ENCODE peak calls at places on chromosome 3, in six cellular contexts. One of them, this sample, is unnamed.
A peak's percentile ranks its signal among the peaks of the same experiment; 100 is the strongest.

GRCh38 chr3:13653631-13654279 is 104.8 kb downstream of the FBLN2 start:
- DNase-seq in NCI-H2227 treated with DMSO at 0.1 percent for 48 hours: no peak
- DNase-seq in activated CD4-positive, alpha-beta T cell treated with anti-CD3 and anti-CD28 coated beads for 1 hour: no peak
- DNase-seq in stimulated activated CD4-positive, alpha-beta T cell treated with anti-CD3 and anti-CD28 coated beads, Interleukin-2, amount 100 ng/mL, for 48 hours: no peak
- DNase-seq in posterior vena cava: no peak
- DNase-seq in anterior cingulate cortex: no peak
- DNase-seq in this sample: no peak

GRCh38 chr3:196837819-196838420 is 29.8 kb upstream of the SENP5 start:
- DNase-seq in NCI-H2227 treated with DMSO at 0.1 percent for 48 hours: no peak
- DNase-seq in activated CD4-positive, alpha-beta T cell treated with anti-CD3 and anti-CD28 coated beads for 1 hour: peak; percentile 54
- DNase-seq in stimulated activated CD4-positive, alpha-beta T cell treated with anti-CD3 and anti-CD28 coated beads, Interleukin-2, amount 100 ng/mL, for 48 hours: peak; percentile 70
- DNase-seq in posterior vena cava: no peak
- DNase-seq in anterior cingulate cortex: no peak
- DNase-seq in this sample: peak; percentile 79

GRCh38 chr3:197516517-197516889 is 39.3 kb downstream of the BDH1 start:
- DNase-seq in NCI-H2227 treated with DMSO at 0.1 percent for 48 hours: no peak
- DNase-seq in activated CD4-positive, alpha-beta T cell treated with anti-CD3 and anti-CD28 coated beads for 1 hour: no peak
- DNase-seq in stimulated activated CD4-positive, alpha-beta T cell treated with anti-CD3 and anti-CD28 coated beads, Interleukin-2, amount 100 ng/mL, for 48 hours: peak; percentile 39
- DNase-seq in posterior vena cava: no peak
- DNase-seq in anterior cingulate cortex: no peak
- DNase-seq in this sample: peak; percentile 68

GRCh38 chr3:169667710-169668080 is 4.2 kb upstream of the MECOM start:
- DNase-seq in NCI-H2227 treated with DMSO at 0.1 percent for 48 hours: no peak
- DNase-seq in activated CD4-positive, alpha-beta T cell treated with anti-CD3 and anti-CD28 coated beads for 1 hour: no peak
- DNase-seq in stimulated activated CD4-positive, alpha-beta T cell treated with anti-CD3 and anti-CD28 coated beads, Interleukin-2, amount 100 ng/mL, for 48 hours: no peak
- DNase-seq in posterior vena cava: no peak
- DNase-seq in anterior cingulate cortex: no peak
- DNase-seq in this sample: no peak

GRCh38 chr3:32176989-32177701 is 61.3 kb upstream of the CMTM8 start:
- DNase-seq in NCI-H2227 treated with DMSO at 0.1 percent for 48 hours: no peak
- DNase-seq in activated CD4-positive, alpha-beta T cell treated with anti-CD3 and anti-CD28 coated beads for 1 hour: peak; percentile 20
- DNase-seq in stimulated activated CD4-positive, alpha-beta T cell treated with anti-CD3 and anti-CD28 coated beads, Interleukin-2, amount 100 ng/mL, for 48 hours: peak; percentile 73
- DNase-seq in posterior vena cava: no peak
- DNase-seq in anterior cingulate cortex: no peak
- DNase-seq in this sample: peak; percentile 61

GRCh38 chr3:105965384-105965783 is 96.6 kb upstream of the CBLB start:
- DNase-seq in NCI-H2227 treated with DMSO at 0.1 percent for 48 hours: no peak
- DNase-seq in activated CD4-positive, alpha-beta T cell treated with anti-CD3 and anti-CD28 coated beads for 1 hour: no peak
- DNase-seq in stimulated activated CD4-positive, alpha-beta T cell treated with anti-CD3 and anti-CD28 coated beads, Interleukin-2, amount 100 ng/mL, for 48 hours: no peak
- DNase-seq in posterior vena cava: no peak
- DNase-seq in anterior cingulate cortex: no peak
- DNase-seq in this sample: no peak

GRCh38 chr3:16012086-16012485 is 162.4 kb upstream of the GALNT15 start:
- DNase-seq in NCI-H2227 treated with DMSO at 0.1 percent for 48 hours: no peak
- DNase-seq in activated CD4-positive, alpha-beta T cell treated with anti-CD3 and anti-CD28 coated beads for 1 hour: no peak
- DNase-seq in stimulated activated CD4-positive, alpha-beta T cell treated with anti-CD3 and anti-CD28 coated beads, Interleukin-2, amount 100 ng/mL, for 48 hours: no peak
- DNase-seq in posterior vena cava: no peak
- DNase-seq in anterior cingulate cortex: no peak
- DNase-seq in this sample: no peak

GRCh38 chr3:77460326-77460725 is 420.4 kb downstream of the ROBO2 start:
- DNase-seq in NCI-H2227 treated with DMSO at 0.1 percent for 48 hours: no peak
- DNase-seq in activated CD4-positive, alpha-beta T cell treated with anti-CD3 and anti-CD28 coated beads for 1 hour: no peak
- DNase-seq in stimulated activated CD4-positive, alpha-beta T cell treated with anti-CD3 and anti-CD28 coated beads, Interleukin-2, amount 100 ng/mL, for 48 hours: no peak
- DNase-seq in posterior vena cava: no peak
- DNase-seq in anterior cingulate cortex: no peak
- DNase-seq in this sample: no peak

GRCh38 chr3:46215810-46216414 is 7.8 kb upstream of the CCR1 start:
- DNase-seq in NCI-H2227 treated with DMSO at 0.1 percent for 48 hours: no peak
- DNase-seq in activated CD4-positive, alpha-beta T cell treated with anti-CD3 and anti-CD28 coated beads for 1 hour: no peak
- DNase-seq in stimulated activated CD4-positive, alpha-beta T cell treated with anti-CD3 and anti-CD28 coated beads, Interleukin-2, amount 100 ng/mL, for 48 hours: no peak
- DNase-seq in posterior vena cava: no peak
- DNase-seq in anterior cingulate cortex: no peak
- DNase-seq in this sample: no peak

GRCh38 chr3:23806322-23807160 is 786 bp downstream of the UBE2E1 start:
- DNase-seq in NCI-H2227 treated with DMSO at 0.1 percent for 48 hours: no peak
- DNase-seq in activated CD4-positive, alpha-beta T cell treated with anti-CD3 and anti-CD28 coated beads for 1 hour: no peak
- DNase-seq in stimulated activated CD4-positive, alpha-beta T cell treated with anti-CD3 and anti-CD28 coated beads, Interleukin-2, amount 100 ng/mL, for 48 hours: no peak
- DNase-seq in posterior vena cava: peak; percentile 82
- DNase-seq in anterior cingulate cortex: peak; percentile 57
- DNase-seq in this sample: peak; percentile 56

GRCh38 chr3:62368705-62369475 is 4.5 kb downstream of the FEZF2 start:
- DNase-seq in NCI-H2227 treated with DMSO at 0.1 percent for 48 hours: no peak
- DNase-seq in activated CD4-positive, alpha-beta T cell treated with anti-CD3 and anti-CD28 coated beads for 1 hour: no peak
- DNase-seq in stimulated activated CD4-positive, alpha-beta T cell treated with anti-CD3 and anti-CD28 coated beads, Interleukin-2, amount 100 ng/mL, for 48 hours: no peak
- DNase-seq in posterior vena cava: no peak
- DNase-seq in anterior cingulate cortex: no peak
- DNase-seq in this sample: no peak

GRCh38 chr3:188150982-188151381 is 3.0 kb upstream of the LPP start:
- DNase-seq in NCI-H2227 treated with DMSO at 0.1 percent for 48 hours: no peak
- DNase-seq in activated CD4-positive, alpha-beta T cell treated with anti-CD3 and anti-CD28 coated beads for 1 hour: no peak
- DNase-seq in stimulated activated CD4-positive, alpha-beta T cell treated with anti-CD3 and anti-CD28 coated beads, Interleukin-2, amount 100 ng/mL, for 48 hours: no peak
- DNase-seq in posterior vena cava: no peak
- DNase-seq in anterior cingulate cortex: no peak
- DNase-seq in this sample: no peak

GRCh38 chr3:158539414-158540014 is 31.5 kb upstream of the MLF1 start:
- DNase-seq in NCI-H2227 treated with DMSO at 0.1 percent for 48 hours: peak; percentile 18
- DNase-seq in activated CD4-positive, alpha-beta T cell treated with anti-CD3 and anti-CD28 coated beads for 1 hour: no peak
- DNase-seq in stimulated activated CD4-positive, alpha-beta T cell treated with anti-CD3 and anti-CD28 coated beads, Interleukin-2, amount 100 ng/mL, for 48 hours: peak; percentile 42
- DNase-seq in posterior vena cava: no peak
- DNase-seq in anterior cingulate cortex: no peak
- DNase-seq in this sample: peak; percentile 18

GRCh38 chr3:128051837-128052766 is at the start of gene SEC61A1:
- DNase-seq in NCI-H2227 treated with DMSO at 0.1 percent for 48 hours: peak; percentile 75
- DNase-seq in activated CD4-positive, alpha-beta T cell treated with anti-CD3 and anti-CD28 coated beads for 1 hour: peak; percentile 94
- DNase-seq in stimulated activated CD4-positive, alpha-beta T cell treated with anti-CD3 and anti-CD28 coated beads, Interleukin-2, amount 100 ng/mL, for 48 hours: peak; percentile 93
- DNase-seq in posterior vena cava: peak; percentile 99
- DNase-seq in anterior cingulate cortex: peak; percentile 89
- DNase-seq in this sample: peak; percentile 94

GRCh38 chr3:186979837-186980236 is 49.5 kb downstream of the ST6GAL1 start:
- DNase-seq in NCI-H2227 treated with DMSO at 0.1 percent for 48 hours: no peak
- DNase-seq in activated CD4-positive, alpha-beta T cell treated with anti-CD3 and anti-CD28 coated beads for 1 hour: no peak
- DNase-seq in stimulated activated CD4-positive, alpha-beta T cell treated with anti-CD3 and anti-CD28 coated beads, Interleukin-2, amount 100 ng/mL, for 48 hours: no peak
- DNase-seq in posterior vena cava: no peak
- DNase-seq in anterior cingulate cortex: no peak
- DNase-seq in this sample: no peak

GRCh38 chr3:156680243-156680930 is 6.0 kb downstream of the TIPARP start:
- DNase-seq in NCI-H2227 treated with DMSO at 0.1 percent for 48 hours: no peak
- DNase-seq in activated CD4-positive, alpha-beta T cell treated with anti-CD3 and anti-CD28 coated beads for 1 hour: no peak
- DNase-seq in stimulated activated CD4-positive, alpha-beta T cell treated with anti-CD3 and anti-CD28 coated beads, Interleukin-2, amount 100 ng/mL, for 48 hours: no peak
- DNase-seq in posterior vena cava: no peak
- DNase-seq in anterior cingulate cortex: no peak
- DNase-seq in this sample: no peak

GRCh38 chr3:114408763-114409162 is 114.9 kb downstream of the TIGIT start:
- DNase-seq in NCI-H2227 treated with DMSO at 0.1 percent for 48 hours: no peak
- DNase-seq in activated CD4-positive, alpha-beta T cell treated with anti-CD3 and anti-CD28 coated beads for 1 hour: no peak
- DNase-seq in stimulated activated CD4-positive, alpha-beta T cell treated with anti-CD3 and anti-CD28 coated beads, Interleukin-2, amount 100 ng/mL, for 48 hours: no peak
- DNase-seq in posterior vena cava: no peak
- DNase-seq in anterior cingulate cortex: no peak
- DNase-seq in this sample: no peak

GRCh38 chr3:185549651-185550111 is 2.7 kb downstream of the LIPH start:
- DNase-seq in NCI-H2227 treated with DMSO at 0.1 percent for 48 hours: no peak
- DNase-seq in activated CD4-positive, alpha-beta T cell treated with anti-CD3 and anti-CD28 coated beads for 1 hour: no peak
- DNase-seq in stimulated activated CD4-positive, alpha-beta T cell treated with anti-CD3 and anti-CD28 coated beads, Interleukin-2, amount 100 ng/mL, for 48 hours: no peak
- DNase-seq in posterior vena cava: no peak
- DNase-seq in anterior cingulate cortex: no peak
- DNase-seq in this sample: no peak

GRCh38 chr3:15527031-15527459 is 5.5 kb upstream of the COLQ start:
- DNase-seq in NCI-H2227 treated with DMSO at 0.1 percent for 48 hours: no peak
- DNase-seq in activated CD4-positive, alpha-beta T cell treated with anti-CD3 and anti-CD28 coated beads for 1 hour: no peak
- DNase-seq in stimulated activated CD4-positive, alpha-beta T cell treated with anti-CD3 and anti-CD28 coated beads, Interleukin-2, amount 100 ng/mL, for 48 hours: no peak
- DNase-seq in posterior vena cava: no peak
- DNase-seq in anterior cingulate cortex: no peak
- DNase-seq in this sample: peak; percentile 48

GRCh38 chr3:48013288-48013980 is 2.8 kb downstream of the MAP4 start:
- DNase-seq in NCI-H2227 treated with DMSO at 0.1 percent for 48 hours: no peak
- DNase-seq in activated CD4-positive, alpha-beta T cell treated with anti-CD3 and anti-CD28 coated beads for 1 hour: no peak
- DNase-seq in stimulated activated CD4-positive, alpha-beta T cell treated with anti-CD3 and anti-CD28 coated beads, Interleukin-2, amount 100 ng/mL, for 48 hours: no peak
- DNase-seq in posterior vena cava: no peak
- DNase-seq in anterior cingulate cortex: no peak
- DNase-seq in this sample: peak; percentile 44

GRCh38 chr3:133426721-133427120 is 26.9 kb downstream of the BFSP2 start:
- DNase-seq in NCI-H2227 treated with DMSO at 0.1 percent for 48 hours: no peak
- DNase-seq in activated CD4-positive, alpha-beta T cell treated with anti-CD3 and anti-CD28 coated beads for 1 hour: no peak
- DNase-seq in stimulated activated CD4-positive, alpha-beta T cell treated with anti-CD3 and anti-CD28 coated beads, Interleukin-2, amount 100 ng/mL, for 48 hours: no peak
- DNase-seq in posterior vena cava: no peak
- DNase-seq in anterior cingulate cortex: no peak
- DNase-seq in this sample: no peak

GRCh38 chr3:137065381-137065780 is 107.6 kb downstream of the IL20RB start:
- DNase-seq in NCI-H2227 treated with DMSO at 0.1 percent for 48 hours: no peak
- DNase-seq in activated CD4-positive, alpha-beta T cell treated with anti-CD3 and anti-CD28 coated beads for 1 hour: no peak
- DNase-seq in stimulated activated CD4-positive, alpha-beta T cell treated with anti-CD3 and anti-CD28 coated beads, Interleukin-2, amount 100 ng/mL, for 48 hours: no peak
- DNase-seq in posterior vena cava: no peak
- DNase-seq in anterior cingulate cortex: no peak
- DNase-seq in this sample: no peak

GRCh38 chr3:157248590-157249425 is 88.9 kb upstream of the CCNL1 start:
- DNase-seq in NCI-H2227 treated with DMSO at 0.1 percent for 48 hours: no peak
- DNase-seq in activated CD4-positive, alpha-beta T cell treated with anti-CD3 and anti-CD28 coated beads for 1 hour: no peak
- DNase-seq in stimulated activated CD4-positive, alpha-beta T cell treated with anti-CD3 and anti-CD28 coated beads, Interleukin-2, amount 100 ng/mL, for 48 hours: no peak
- DNase-seq in posterior vena cava: no peak
- DNase-seq in anterior cingulate cortex: peak; percentile 29
- DNase-seq in this sample: no peak

GRCh38 chr3:123155471-123156011 is 46.2 kb upstream of the SEC22A start:
- DNase-seq in NCI-H2227 treated with DMSO at 0.1 percent for 48 hours: no peak
- DNase-seq in activated CD4-positive, alpha-beta T cell treated with anti-CD3 and anti-CD28 coated beads for 1 hour: no peak
- DNase-seq in stimulated activated CD4-positive, alpha-beta T cell treated with anti-CD3 and anti-CD28 coated beads, Interleukin-2, amount 100 ng/mL, for 48 hours: no peak
- DNase-seq in posterior vena cava: no peak
- DNase-seq in anterior cingulate cortex: peak; percentile 28
- DNase-seq in this sample: no peak

GRCh38 chr3:146476094-146476740 is 6.9 kb upstream of the PLSCR2 start:
- DNase-seq in NCI-H2227 treated with DMSO at 0.1 percent for 48 hours: no peak
- DNase-seq in activated CD4-positive, alpha-beta T cell treated with anti-CD3 and anti-CD28 coated beads for 1 hour: no peak
- DNase-seq in stimulated activated CD4-positive, alpha-beta T cell treated with anti-CD3 and anti-CD28 coated beads, Interleukin-2, amount 100 ng/mL, for 48 hours: no peak
- DNase-seq in posterior vena cava: no peak
- DNase-seq in anterior cingulate cortex: no peak
- DNase-seq in this sample: no peak

GRCh38 chr3:128984596-128984995 is 9.3 kb downstream of the CFAP92 start:
- DNase-seq in NCI-H2227 treated with DMSO at 0.1 percent for 48 hours: no peak
- DNase-seq in activated CD4-positive, alpha-beta T cell treated with anti-CD3 and anti-CD28 coated beads for 1 hour: no peak
- DNase-seq in stimulated activated CD4-positive, alpha-beta T cell treated with anti-CD3 and anti-CD28 coated beads, Interleukin-2, amount 100 ng/mL, for 48 hours: no peak
- DNase-seq in posterior vena cava: no peak
- DNase-seq in anterior cingulate cortex: no peak
- DNase-seq in this sample: no peak

GRCh38 chr3:183129243-183129642 is 29.9 kb upstream of the MCCC1 start:
- DNase-seq in NCI-H2227 treated with DMSO at 0.1 percent for 48 hours: no peak
- DNase-seq in activated CD4-positive, alpha-beta T cell treated with anti-CD3 and anti-CD28 coated beads for 1 hour: no peak
- DNase-seq in stimulated activated CD4-positive, alpha-beta T cell treated with anti-CD3 and anti-CD28 coated beads, Interleukin-2, amount 100 ng/mL, for 48 hours: no peak
- DNase-seq in posterior vena cava: no peak
- DNase-seq in anterior cingulate cortex: no peak
- DNase-seq in this sample: no peak

GRCh38 chr3:140469491-140469890 is 208.4 kb upstream of the TRIM42 start:
- DNase-seq in NCI-H2227 treated with DMSO at 0.1 percent for 48 hours: no peak
- DNase-seq in activated CD4-positive, alpha-beta T cell treated with anti-CD3 and anti-CD28 coated beads for 1 hour: no peak
- DNase-seq in stimulated activated CD4-positive, alpha-beta T cell treated with anti-CD3 and anti-CD28 coated beads, Interleukin-2, amount 100 ng/mL, for 48 hours: no peak
- DNase-seq in posterior vena cava: no peak
- DNase-seq in anterior cingulate cortex: no peak
- DNase-seq in this sample: no peak

GRCh38 chr3:53721187-53721946 is 124.9 kb downstream of the CHDH start:
- DNase-seq in NCI-H2227 treated with DMSO at 0.1 percent for 48 hours: no peak
- DNase-seq in activated CD4-positive, alpha-beta T cell treated with anti-CD3 and anti-CD28 coated beads for 1 hour: no peak
- DNase-seq in stimulated activated CD4-positive, alpha-beta T cell treated with anti-CD3 and anti-CD28 coated beads, Interleukin-2, amount 100 ng/mL, for 48 hours: no peak
- DNase-seq in posterior vena cava: no peak
- DNase-seq in anterior cingulate cortex: no peak
- DNase-seq in this sample: no peak

GRCh38 chr3:152121292-152121654 is 147.5 kb upstream of the MBNL1 start:
- DNase-seq in NCI-H2227 treated with DMSO at 0.1 percent for 48 hours: no peak
- DNase-seq in activated CD4-positive, alpha-beta T cell treated with anti-CD3 and anti-CD28 coated beads for 1 hour: no peak
- DNase-seq in stimulated activated CD4-positive, alpha-beta T cell treated with anti-CD3 and anti-CD28 coated beads, Interleukin-2, amount 100 ng/mL, for 48 hours: no peak
- DNase-seq in posterior vena cava: no peak
- DNase-seq in anterior cingulate cortex: no peak
- DNase-seq in this sample: no peak

GRCh38 chr3:107325446-107325845 is 51.8 kb upstream of the CCDC54 start:
- DNase-seq in NCI-H2227 treated with DMSO at 0.1 percent for 48 hours: no peak
- DNase-seq in activated CD4-positive, alpha-beta T cell treated with anti-CD3 and anti-CD28 coated beads for 1 hour: no peak
- DNase-seq in stimulated activated CD4-positive, alpha-beta T cell treated with anti-CD3 and anti-CD28 coated beads, Interleukin-2, amount 100 ng/mL, for 48 hours: no peak
- DNase-seq in posterior vena cava: no peak
- DNase-seq in anterior cingulate cortex: no peak
- DNase-seq in this sample: no peak

GRCh38 chr3:194741916-194742315 is 56.2 kb downstream of the FAM43A start:
- DNase-seq in NCI-H2227 treated with DMSO at 0.1 percent for 48 hours: no peak
- DNase-seq in activated CD4-positive, alpha-beta T cell treated with anti-CD3 and anti-CD28 coated beads for 1 hour: no peak
- DNase-seq in stimulated activated CD4-positive, alpha-beta T cell treated with anti-CD3 and anti-CD28 coated beads, Interleukin-2, amount 100 ng/mL, for 48 hours: no peak
- DNase-seq in posterior vena cava: no peak
- DNase-seq in anterior cingulate cortex: no peak
- DNase-seq in this sample: no peak

GRCh38 chr3:138049157-138049919 is 39.4 kb downstream of the CLDN18 start:
- DNase-seq in NCI-H2227 treated with DMSO at 0.1 percent for 48 hours: no peak
- DNase-seq in activated CD4-positive, alpha-beta T cell treated with anti-CD3 and anti-CD28 coated beads for 1 hour: no peak
- DNase-seq in stimulated activated CD4-positive, alpha-beta T cell treated with anti-CD3 and anti-CD28 coated beads, Interleukin-2, amount 100 ng/mL, for 48 hours: no peak
- DNase-seq in posterior vena cava: no peak
- DNase-seq in anterior cingulate cortex: no peak
- DNase-seq in this sample: peak; percentile 3

GRCh38 chr3:23865595-23866396 is 51.0 kb downstream of the NKIRAS1 start:
- DNase-seq in NCI-H2227 treated with DMSO at 0.1 percent for 48 hours: peak; percentile 16
- DNase-seq in activated CD4-positive, alpha-beta T cell treated with anti-CD3 and anti-CD28 coated beads for 1 hour: no peak
- DNase-seq in stimulated activated CD4-positive, alpha-beta T cell treated with anti-CD3 and anti-CD28 coated beads, Interleukin-2, amount 100 ng/mL, for 48 hours: no peak
- DNase-seq in posterior vena cava: no peak
- DNase-seq in anterior cingulate cortex: peak; percentile 50
- DNase-seq in this sample: no peak

GRCh38 chr3:11155341-11156025 is 1.2 kb downstream of the HRH1 start:
- DNase-seq in NCI-H2227 treated with DMSO at 0.1 percent for 48 hours: peak; percentile 59
- DNase-seq in activated CD4-positive, alpha-beta T cell treated with anti-CD3 and anti-CD28 coated beads for 1 hour: no peak
- DNase-seq in stimulated activated CD4-positive, alpha-beta T cell treated with anti-CD3 and anti-CD28 coated beads, Interleukin-2, amount 100 ng/mL, for 48 hours: peak; percentile 18
- DNase-seq in posterior vena cava: peak; percentile 91
- DNase-seq in anterior cingulate cortex: peak; percentile 43
- DNase-seq in this sample: peak; percentile 43

This sample was measured in K562.